ENCODE peak calls at places on chromosomes 6 and 20, in four cellular contexts. V, E, P and J are unnamed samples. For H3K4me1 and H3K9me3, the result is how much of the 10 kb centered on the place peaks cover.

GRCh38 chr6:1766663-1767062 is 156.9 kb downstream of the FOXC1 start:
- DNase-seq in V (no peak), E (no peak), P (no peak), J (peak)

GRCh38 chr20:50675671-50676376 is 15.5 kb downstream of the RIPOR3 start:
- DNase-seq in P (no peak), V (peak), E (no peak), J (no peak)

GRCh38 chr6:146246028-146246427 is 217.2 kb downstream of the GRM1 start:
- DNase-seq in E (no peak), P (no peak), V (no peak), J (no peak)

GRCh38 chr6:6753301-6753700 is 164.8 kb downstream of the LY86 start:
- DNase-seq in P (no peak), V (no peak), E (no peak), J (no peak)

GRCh38 chr6:144922120-144922722 is 637.1 kb downstream of the UTRN start:
- DNase-seq in E (no peak), V (no peak), P (no peak), J (no peak)

GRCh38 chr6:33490198-33490597 is 35.8 kb downstream of the ZBTB9 start:
- DNase-seq in V (no peak), E (no peak), P (no peak), J (no peak)

GRCh38 chr20:48716086-48716485 is 111.7 kb downstream of the PREX1 start:
- DNase-seq in V (no peak), E (no peak), P (no peak), J (no peak)

GRCh38 chr6:19812512-19813119 is 24.6 kb upstream of the ID4 start:
- DNase-seq in E (no peak), P (no peak), V (peak), J (no peak)

GRCh38 chr6:146865756-146866266 is 267.0 kb downstream of the ADGB start:
- DNase-seq in E (no peak), V (no peak), P (no peak), J (no peak)

GRCh38 chr6:134902074-134902861 is 47.6 kb downstream of the ALDH8A1 start:
- DNase-seq in E (no peak), V (no peak), P (no peak), J (no peak)

GRCh38 chr6:134436281-134436815 is 118.4 kb upstream of the SGK1 start:
- DNase-seq in E (peak), P (peak), V (peak), J (no peak)

GRCh38 chr20:34334654-34335407 is 28.2 kb upstream of the ITCH start:
- DNase-seq in P (no peak), E (no peak), V (no peak), J (no peak)

GRCh38 chr6:2275207-2275891 is 29.9 kb upstream of the GMDS start:
- DNase-seq in V (peak), E (no peak), P (no peak), J (no peak)

GRCh38 chr6:169183233-169183632 is 70.4 kb downstream of the THBS2 start:
- DNase-seq in E (no peak), V (no peak), P (no peak), J (no peak)

GRCh38 chr6:11975353-11975977 is 36.6 kb upstream of the HIVEP1 start:
- DNase-seq in P (no peak), E (no peak), V (no peak), J (no peak)

GRCh38 chr6:72966628-72967280 is 258.5 kb downstream of the KHDC1L start:
- DNase-seq in V (no peak), P (no peak), E (no peak), J (no peak)

GRCh38 chr6:4280721-4281120 is 145.3 kb upstream of the ECI2 start:
- DNase-seq in V (peak), P (no peak), E (no peak), J (no peak)

GRCh38 chr20:35506872-35507638 is 22.4 kb downstream of the C20orf173 start:
- DNase-seq in V (peak), E (no peak), P (no peak), J (no peak)

GRCh38 chr20:9392892-9393857 is 121.2 kb upstream of the LAMP5 start:
- DNase-seq in P (peak), V (peak), E (peak), J (peak)

GRCh38 chr20:14829897-14830296 is 492.5 kb upstream of the FLRT3 start:
- DNase-seq in P (no peak), E (no peak), V (no peak), J (no peak)

GRCh38 chr20:50391444-50392137 is 118.6 kb upstream of the PTPN1 start:
- DNase-seq in P (no peak), V (no peak), E (no peak), J (no peak)

GRCh38 chr20:8073024-8073832 is 53.7 kb upstream of the TMX4 start:
- DNase-seq in P (no peak), E (no peak), V (peak), J (no peak)

GRCh38 chr6:170172825-170173231 is 118.0 kb downstream of the DLL1 start:
- DNase-seq in V (no peak), P (no peak), E (no peak), J (no peak)

GRCh38 chr6:10850728-10851127 is 12.4 kb upstream of the MAK start:
- DNase-seq in V (no peak), P (no peak), E (no peak), J (no peak)

GRCh38 chr6:140160494-140160893 is 786.0 kb upstream of the CITED2 start:
- DNase-seq in V (no peak), P (no peak), E (no peak), J (no peak)

GRCh38 chr6:43103253-43103876 is 27.3 kb downstream of the PTK7 start:
- DNase-seq in P (no peak), V (no peak), E (no peak), J (no peak)

GRCh38 chr6:99589290-99589672 is 17.4 kb upstream of the PRDM13 start:
- DNase-seq in V (peak), E (no peak), P (no peak), J (no peak)

GRCh38 chr20:2742934-2743559 is 50.5 kb downstream of the EBF4 start:
- DNase-seq in V (peak), P (no peak), E (peak), J (no peak)
- TF ChIP-seq CTCF in V (peak), P (peak), E (peak), J (peak)

GRCh38 chr20:20491784-20492145 is 123.9 kb downstream of the INSM1 start:
- DNase-seq in P (no peak), E (no peak), V (no peak), J (no peak)

GRCh38 chr20:20489623-20490341 is 121.9 kb downstream of the INSM1 start:
- DNase-seq in V (peak), P (no peak), E (no peak), J (no peak)

GRCh38 chr20:20489054-20489453 is 121.2 kb downstream of the INSM1 start:
- DNase-seq in V (peak), E (no peak), P (no peak), J (no peak)

GRCh38 chr20:20491110-20491783 is 123.3 kb downstream of the INSM1 start:
- DNase-seq in V (peak), E (no peak), P (no peak), J (no peak)

GRCh38 chr20:20490673-20491072 is 122.8 kb downstream of the INSM1 start:
- DNase-seq in V (no peak), P (no peak), E (no peak), J (no peak)
- H3K4me1 ChIP-seq in V (under half), P (under half), E (under half), J (under half)

DNA sequence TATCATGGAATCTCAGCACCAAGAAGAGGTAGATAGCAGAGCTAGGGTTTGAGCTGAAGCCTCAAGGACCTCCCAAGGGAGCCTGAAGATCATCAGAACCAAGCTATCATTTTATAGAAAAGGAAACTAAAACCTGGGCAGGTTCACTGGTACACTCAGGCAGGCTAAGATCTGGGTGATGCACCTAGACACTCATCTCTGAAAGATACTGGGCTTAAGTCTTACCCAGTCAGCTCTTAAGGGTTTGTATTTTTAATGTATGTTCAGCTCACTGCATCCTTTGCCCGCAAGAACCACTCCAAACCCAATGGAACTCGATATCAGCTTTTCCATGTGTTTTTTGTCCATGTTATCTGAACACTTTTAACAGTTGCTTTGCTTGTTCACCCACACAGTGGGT is 78.0 kb upstream of the SLC22A16 start:
- DNase-seq in P (no peak), V (no peak), E (no peak), J (no peak)
- H3K9me3 ChIP-seq in P (under half), V (under half), E (under half), J (under half)

DNA sequence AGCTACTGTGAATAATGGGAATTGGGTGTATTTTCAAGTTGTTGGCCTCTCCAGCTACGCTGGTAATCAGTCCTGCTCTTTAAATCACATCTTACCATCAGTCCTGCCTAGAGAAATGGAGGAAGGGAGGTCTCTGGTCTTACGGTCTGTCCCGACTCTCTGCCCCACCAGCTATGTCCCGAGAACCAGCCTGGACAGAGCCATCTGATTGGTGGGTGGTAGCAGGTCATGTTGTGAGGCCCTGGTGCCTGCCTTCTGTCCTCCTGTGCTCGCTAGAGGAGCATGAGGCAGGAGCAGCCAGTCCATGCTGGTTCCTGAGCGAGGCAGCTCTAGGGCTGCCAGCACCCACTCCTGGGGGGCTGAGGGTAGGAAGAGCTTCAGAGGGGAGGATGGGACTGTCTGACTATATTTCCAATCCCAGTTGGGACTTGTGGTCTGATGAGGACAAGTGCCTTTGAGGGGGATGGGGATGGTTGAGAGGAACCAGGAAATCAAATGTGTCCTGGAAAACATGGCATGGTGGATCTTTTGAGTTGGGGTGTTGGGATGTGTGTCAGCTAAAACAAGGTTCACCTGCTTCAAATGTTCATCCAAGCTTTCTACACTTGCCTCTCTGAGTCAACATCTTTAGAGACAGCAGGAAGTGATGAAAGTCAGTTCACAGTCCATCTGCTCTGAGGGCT is 33.0 kb downstream of the SYNJ2 start:
- DNase-seq in V (no peak), P (no peak), E (no peak), J (peak)
- TF ChIP-seq CTCF in V (no peak), P (no peak), E (no peak), J (no peak)

GRCh38 chr6:25124216-25124615 is 155.0 kb upstream of the CARMIL1 start:
- DNase-seq in P (no peak), V (no peak), E (no peak), J (no peak)
- H3K4me1 ChIP-seq in P (under half), V (under half), E (under half), J (half or more)

GRCh38 chr20:15940127-15940526 is 633.1 kb downstream of the KIF16B start:
- DNase-seq in E (no peak), P (no peak), V (no peak), J (no peak)
- H3K9me3 ChIP-seq in E (under half), P (under half), V (under half), J (under half)